ENCODE peak calls at places on chromosomes 5 and 9, in four cellular contexts. One of them, this sample, is unnamed.

GRCh38 chr9:134923466-134923865 is 5.8 kb upstream of the FCN1 start:
- DNase-seq in A549: no peak
- DNase-seq in HepG2: no peak
- DNase-seq in K562: no peak
- DNase-seq in this sample: no peak

GRCh38 chr5:14895301-14895700 is 23.7 kb upstream of the ANKH start:
- DNase-seq in K562: no peak
- DNase-seq in A549: no peak
- DNase-seq in HepG2: no peak
- DNase-seq in this sample: no peak

GRCh38 chr9:98860871-98861293 is 53.4 kb downstream of the GALNT12 start:
- DNase-seq in K562: peak
- DNase-seq in HepG2: no peak
- DNase-seq in A549: peak
- DNase-seq in this sample: no peak

GRCh38 chr9:38068616-38068865 is 486 bp downstream of the SHB start:
- DNase-seq in HepG2: no peak
- DNase-seq in K562: peak
- DNase-seq in A549: no peak
- DNase-seq in this sample: no peak

GRCh38 chr5:14816999-14817761 is 54.4 kb downstream of the ANKH start:
- DNase-seq in A549: no peak
- DNase-seq in K562: no peak
- DNase-seq in HepG2: no peak
- DNase-seq in this sample: no peak

GRCh38 chr9:127683723-127684122 is 23.1 kb upstream of the CFAP157 start:
- DNase-seq in K562: no peak
- DNase-seq in HepG2: no peak
- DNase-seq in A549: no peak
- DNase-seq in this sample: no peak

GRCh38 chr5:33675958-33676464 is 215.8 kb downstream of the ADAMTS12 start:
- DNase-seq in K562: no peak
- DNase-seq in A549: no peak
- DNase-seq in HepG2: no peak
- DNase-seq in this sample: no peak

GRCh38 chr5:141618030-141618803 is 583 bp downstream of the DIAPH1 start:
- DNase-seq in K562: peak
- DNase-seq in A549: peak
- DNase-seq in HepG2: peak
- DNase-seq in this sample: peak

GRCh38 chr5:78399115-78399514 is 38.7 kb downstream of the SCAMP1 start:
- DNase-seq in A549: no peak
- DNase-seq in K562: no peak
- DNase-seq in HepG2: no peak
- DNase-seq in this sample: no peak

GRCh38 chr5:56281489-56282163 is 48.5 kb upstream of the ANKRD55 start:
- DNase-seq in HepG2: no peak
- DNase-seq in K562: no peak
- DNase-seq in A549: no peak
- DNase-seq in this sample: no peak

GRCh38 chr9:101226161-101226560 is 158.6 kb downstream of the BAAT start:
- DNase-seq in K562: no peak
- DNase-seq in HepG2: no peak
- DNase-seq in A549: no peak
- DNase-seq in this sample: no peak

GRCh38 chr9:3391414-3391813 is 134.4 kb downstream of the RFX3 start:
- DNase-seq in HepG2: no peak
- DNase-seq in A549: no peak
- DNase-seq in K562: no peak
- DNase-seq in this sample: no peak

GRCh38 chr5:140631063-140631462 is 1.9 kb downstream of the CD14 start:
- DNase-seq in A549: no peak
- DNase-seq in K562: no peak
- DNase-seq in HepG2: no peak
- DNase-seq in this sample: no peak

GRCh38 chr9:134726722-134727034 is 85.1 kb downstream of the COL5A1 start:
- DNase-seq in A549: no peak
- DNase-seq in K562: no peak
- DNase-seq in HepG2: no peak
- DNase-seq in this sample: no peak

GRCh38 chr5:55438931-55439477 is 95.8 kb downstream of the PLPP1 start:
- DNase-seq in A549: no peak
- DNase-seq in K562: no peak
- DNase-seq in HepG2: peak
- DNase-seq in this sample: no peak

GRCh38 chr5:28009526-28010025 is 971.2 kb upstream of the CDH9 start:
- DNase-seq in HepG2: no peak
- DNase-seq in K562: no peak
- DNase-seq in A549: no peak
- DNase-seq in this sample: no peak

GRCh38 chr5:95113489-95113888 is 171.4 kb downstream of the MCTP1 start:
- DNase-seq in K562: no peak
- DNase-seq in HepG2: no peak
- DNase-seq in A549: no peak
- DNase-seq in this sample: peak

GRCh38 chr9:33430942-33431341 is 16.5 kb downstream of the AQP3 start:
- DNase-seq in HepG2: no peak
- DNase-seq in A549: no peak
- DNase-seq in K562: peak
- DNase-seq in this sample: no peak

DNA sequence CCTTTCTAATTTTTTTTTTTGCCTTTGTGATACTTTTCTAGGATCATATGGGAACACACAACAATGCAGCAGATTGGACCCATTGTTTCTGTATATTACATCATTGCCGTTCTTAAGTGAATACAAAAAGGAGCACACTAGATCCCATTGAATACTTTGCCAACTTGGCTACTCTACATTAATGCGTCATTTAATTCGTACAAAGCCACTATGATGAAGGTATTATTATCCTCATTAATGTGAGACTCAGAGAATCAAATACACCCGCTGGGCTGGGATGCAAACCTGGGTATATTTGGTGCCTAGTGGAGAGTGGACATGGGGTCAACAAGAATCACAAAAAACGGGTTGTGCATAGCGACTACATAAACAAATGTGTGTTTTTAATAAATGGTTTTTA is 31.9 kb downstream of the OR2K2 start:
- DNase-seq in HepG2: no peak
- DNase-seq in K562: no peak
- DNase-seq in A549: no peak
- DNase-seq in this sample: no peak
- TF ChIP-seq NR3C1 in HepG2: no peak
- TF ChIP-seq NR3C1 in K562: no peak
- TF ChIP-seq NR3C1 in A549: no peak
- TF ChIP-seq NR3C1 in this sample: no peak

DNA sequence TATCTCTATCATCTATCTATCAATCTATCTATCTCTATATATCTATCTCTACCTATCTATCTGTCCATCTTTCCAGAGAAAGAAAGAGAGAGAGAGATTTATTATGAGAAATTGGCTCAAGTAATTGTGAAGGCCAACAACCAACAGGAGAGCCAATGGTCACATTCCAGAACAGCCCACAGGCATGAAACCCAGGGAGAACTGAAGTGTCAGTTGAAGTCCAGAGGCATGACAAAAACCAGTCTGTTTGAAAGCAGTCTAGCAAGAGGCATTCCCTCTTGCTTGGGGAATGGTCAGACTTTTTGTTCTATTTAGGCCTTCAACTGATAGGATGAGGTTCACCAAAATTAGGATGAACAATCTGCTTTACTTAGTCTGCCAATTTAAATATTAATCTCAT is 87.6 kb upstream of the PLCXD3 start:
- DNase-seq in A549: no peak
- DNase-seq in K562: no peak
- DNase-seq in HepG2: no peak
- DNase-seq in this sample: no peak
- TF ChIP-seq NR3C1 in A549: no peak
- TF ChIP-seq NR3C1 in K562: no peak
- TF ChIP-seq NR3C1 in HepG2: no peak
- TF ChIP-seq NR3C1 in this sample: no peak

GRCh38 chr5:149747833-149748366 is 17.8 kb downstream of the PPARGC1B start:
- DNase-seq in K562: no peak
- DNase-seq in A549: no peak
- DNase-seq in HepG2: no peak
- DNase-seq in this sample: no peak
- TF ChIP-seq NR3C1 in K562: no peak
- TF ChIP-seq NR3C1 in A549: no peak
- TF ChIP-seq NR3C1 in HepG2: no peak
- TF ChIP-seq NR3C1 in this sample: no peak

DNA sequence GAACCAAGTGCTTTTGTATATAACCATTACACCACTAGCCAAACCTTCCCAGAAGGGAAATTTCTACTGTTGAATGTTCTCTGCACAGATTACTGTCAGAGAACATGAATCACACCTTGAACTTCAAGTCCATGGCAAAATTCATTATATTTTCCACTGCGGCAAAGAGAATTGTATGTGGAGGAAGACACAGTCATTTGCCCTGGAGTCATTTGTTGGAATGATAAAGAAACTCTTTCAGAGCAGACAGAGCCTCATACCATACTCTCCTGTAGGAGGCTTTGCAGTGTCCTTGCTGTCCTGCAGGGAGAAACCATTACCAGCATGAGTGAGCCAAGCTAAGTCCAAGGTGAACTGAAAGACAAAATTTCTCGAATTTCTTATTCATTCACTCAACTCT is 369.0 kb downstream of the ARHGEF28 start:
- DNase-seq in A549: no peak
- DNase-seq in HepG2: no peak
- DNase-seq in K562: no peak
- DNase-seq in this sample: no peak
- TF ChIP-seq NR3C1 in A549: no peak
- TF ChIP-seq NR3C1 in HepG2: no peak
- TF ChIP-seq NR3C1 in K562: no peak
- TF ChIP-seq NR3C1 in this sample: no peak

DNA sequence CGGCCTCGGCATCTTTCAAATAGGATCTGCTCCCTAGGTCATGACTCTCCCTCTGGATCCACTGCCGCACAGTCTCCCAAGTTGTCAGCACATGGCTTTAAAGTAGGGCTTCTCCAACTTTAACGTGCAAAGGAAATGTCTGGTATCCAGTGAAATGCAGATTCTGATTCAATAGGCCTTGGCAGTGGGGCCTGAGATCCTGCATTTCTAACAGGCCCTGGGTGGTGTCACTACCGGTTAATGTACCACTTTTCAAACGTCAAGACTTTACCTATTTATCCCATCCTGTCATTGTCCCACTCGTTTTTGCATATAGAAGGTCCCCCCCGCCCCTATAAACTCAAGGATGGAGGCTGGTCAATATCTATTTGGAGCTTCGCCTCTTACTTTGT is 137.6 kb upstream of the ZNF618 start:
- DNase-seq in A549: peak
- DNase-seq in K562: no peak
- DNase-seq in HepG2: no peak
- DNase-seq in this sample: no peak
- TF ChIP-seq NR3C1 in A549: no peak
- TF ChIP-seq NR3C1 in K562: no peak
- TF ChIP-seq NR3C1 in HepG2: no peak
- TF ChIP-seq NR3C1 in this sample: no peak

GRCh38 chr5:51002368-51002767 is 335.9 kb downstream of the PARP8 start:
- DNase-seq in HepG2: no peak
- DNase-seq in A549: no peak
- DNase-seq in K562: no peak
- DNase-seq in this sample: no peak
- TF ChIP-seq NR3C1 in HepG2: no peak
- TF ChIP-seq NR3C1 in A549: no peak
- TF ChIP-seq NR3C1 in K562: no peak
- TF ChIP-seq NR3C1 in this sample: no peak

GRCh38 chr5:175319199-175319598 is 124.8 kb downstream of the DRD1 start:
- DNase-seq in K562: no peak
- DNase-seq in A549: no peak
- DNase-seq in HepG2: no peak
- DNase-seq in this sample: no peak

GRCh38 chr5:175321927-175322532 is 122.0 kb downstream of the DRD1 start:
- DNase-seq in HepG2: peak
- DNase-seq in K562: peak
- DNase-seq in A549: peak
- DNase-seq in this sample: peak

DNA sequence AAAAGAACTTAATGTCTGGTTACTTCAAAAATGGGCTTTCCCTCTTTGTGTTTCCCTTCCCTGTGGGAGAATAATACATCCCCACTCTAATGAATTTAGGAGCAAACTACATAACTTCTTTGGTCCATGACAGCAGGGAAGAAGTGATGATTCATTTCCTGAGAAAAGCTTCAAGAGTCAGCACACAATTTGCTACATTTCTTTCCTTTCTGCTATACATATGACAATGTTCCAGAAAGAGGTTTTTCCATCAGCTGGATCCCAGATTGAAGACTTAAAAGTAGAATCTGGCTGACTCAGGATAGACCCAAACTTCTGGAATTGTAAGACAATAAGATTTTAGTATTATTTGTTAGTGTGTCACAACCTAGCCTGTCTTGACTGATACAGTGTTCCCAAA is 126.1 kb downstream of the DRD1 start:
- DNase-seq in A549: no peak
- DNase-seq in K562: no peak
- DNase-seq in HepG2: no peak
- DNase-seq in this sample: no peak
- TF ChIP-seq NR3C1 in A549: no peak
- TF ChIP-seq NR3C1 in K562: no peak
- TF ChIP-seq NR3C1 in HepG2: no peak
- TF ChIP-seq NR3C1 in this sample: no peak

GRCh38 chr5:66494437-66494836 is 101.8 kb upstream of the MAST4 start:
- DNase-seq in K562: peak
- DNase-seq in A549: no peak
- DNase-seq in HepG2: no peak
- DNase-seq in this sample: peak
- TF ChIP-seq NR3C1 in K562: no peak
- TF ChIP-seq NR3C1 in A549: no peak
- TF ChIP-seq NR3C1 in HepG2: no peak
- TF ChIP-seq NR3C1 in this sample: no peak

DNA sequence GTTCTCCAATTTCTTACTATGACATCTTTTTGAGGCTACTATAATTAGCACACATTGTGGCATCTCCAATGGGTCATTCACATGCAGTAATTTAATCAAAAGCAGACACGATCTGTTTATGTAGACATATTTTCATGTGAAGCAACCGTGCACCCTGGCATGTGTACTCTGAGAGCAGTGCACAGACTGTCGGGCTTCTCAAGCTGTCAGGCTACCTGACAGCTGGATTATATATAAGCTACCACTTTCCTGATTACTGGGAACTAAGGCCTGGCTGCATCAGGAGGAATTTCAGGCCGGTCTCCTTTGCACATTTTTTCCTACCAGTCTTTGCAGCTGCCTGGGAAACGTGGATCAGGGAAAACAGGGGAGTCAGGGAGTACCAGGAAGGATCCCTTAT is 197.5 kb downstream of the MAPKAP1 start:
- DNase-seq in K562: no peak
- DNase-seq in HepG2: no peak
- DNase-seq in A549: no peak
- DNase-seq in this sample: no peak
- TF ChIP-seq NR3C1 in K562: no peak
- TF ChIP-seq NR3C1 in HepG2: no peak
- TF ChIP-seq NR3C1 in A549: no peak
- TF ChIP-seq NR3C1 in this sample: no peak